ENCODE peak calls at places on chromosomes 7 and 10, in nine cellular contexts. One of them, this sample, is unnamed.

GRCh38 chr10:4352566-4352961 is 473.4 kb upstream of the AKR1E2 start:
- DNase-seq in ovary: peak
- DNase-seq in IMR-90: no peak
- DNase-seq in cardiac muscle cell: peak
- DNase-seq in lower lobe of right lung: no peak
- DNase-seq in cardiac fibroblast: peak
- DNase-seq in H9: no peak
- DNase-seq in sigmoid colon: peak
- DNase-seq in neural crest cell: no peak
- DNase-seq in this sample: no peak

GRCh38 chr7:132116369-132116768 is 459.9 kb downstream of the PLXNA4 start:
- DNase-seq in lower lobe of right lung: no peak
- DNase-seq in cardiac fibroblast: no peak
- DNase-seq in neural crest cell: no peak
- DNase-seq in H9: no peak
- DNase-seq in sigmoid colon: no peak
- DNase-seq in cardiac muscle cell: no peak
- DNase-seq in IMR-90: peak
- DNase-seq in ovary: no peak
- DNase-seq in this sample: no peak

GRCh38 chr10:112239347-112239746 is 43.9 kb upstream of the TECTB start:
- DNase-seq in lower lobe of right lung: no peak
- DNase-seq in cardiac muscle cell: no peak
- DNase-seq in H9: no peak
- DNase-seq in IMR-90: no peak
- DNase-seq in neural crest cell: no peak
- DNase-seq in sigmoid colon: no peak
- DNase-seq in cardiac fibroblast: no peak
- DNase-seq in ovary: no peak
- DNase-seq in this sample: no peak

GRCh38 chr10:109987413-109987812 is 20.4 kb upstream of the ADD3 start:
- DNase-seq in IMR-90: peak
- DNase-seq in lower lobe of right lung: no peak
- DNase-seq in cardiac muscle cell: peak
- DNase-seq in H9: no peak
- DNase-seq in ovary: no peak
- DNase-seq in cardiac fibroblast: peak
- DNase-seq in neural crest cell: no peak
- DNase-seq in sigmoid colon: no peak
- DNase-seq in this sample: no peak

GRCh38 chr10:17178006-17178405 is 23.5 kb downstream of the TRDMT1 start:
- DNase-seq in lower lobe of right lung: no peak
- DNase-seq in ovary: no peak
- DNase-seq in cardiac muscle cell: no peak
- DNase-seq in H9: no peak
- DNase-seq in sigmoid colon: no peak
- DNase-seq in neural crest cell: no peak
- DNase-seq in IMR-90: no peak
- DNase-seq in cardiac fibroblast: no peak
- DNase-seq in this sample: no peak

GRCh38 chr7:135174941-135175340 is 4.4 kb upstream of the CYREN start:
- DNase-seq in sigmoid colon: no peak
- DNase-seq in neural crest cell: no peak
- DNase-seq in lower lobe of right lung: no peak
- DNase-seq in IMR-90: no peak
- DNase-seq in cardiac muscle cell: no peak
- DNase-seq in ovary: peak
- DNase-seq in cardiac fibroblast: no peak
- DNase-seq in H9: no peak
- DNase-seq in this sample: no peak

GRCh38 chr10:118041316-118041715 is 5.4 kb downstream of the RAB11FIP2 start:
- DNase-seq in IMR-90: peak
- DNase-seq in H9: no peak
- DNase-seq in cardiac fibroblast: peak
- DNase-seq in ovary: no peak
- DNase-seq in neural crest cell: no peak
- DNase-seq in cardiac muscle cell: peak
- DNase-seq in sigmoid colon: no peak
- DNase-seq in lower lobe of right lung: no peak
- DNase-seq in this sample: no peak

GRCh38 chr10:46216003-46216634 is 70.7 kb upstream of the ANTXRL start:
- DNase-seq in IMR-90: no peak
- DNase-seq in sigmoid colon: no peak
- DNase-seq in ovary: no peak
- DNase-seq in cardiac fibroblast: no peak
- DNase-seq in H9: no peak
- DNase-seq in neural crest cell: no peak
- DNase-seq in lower lobe of right lung: no peak
- DNase-seq in cardiac muscle cell: no peak
- DNase-seq in this sample: no peak

GRCh38 chr7:141145630-141145982 is 71.7 kb downstream of the TMEM178B start:
- DNase-seq in neural crest cell: no peak
- DNase-seq in H9: no peak
- DNase-seq in ovary: no peak
- DNase-seq in IMR-90: no peak
- DNase-seq in sigmoid colon: no peak
- DNase-seq in lower lobe of right lung: no peak
- DNase-seq in cardiac fibroblast: no peak
- DNase-seq in cardiac muscle cell: no peak
- DNase-seq in this sample: no peak

GRCh38 chr10:3173173-3173878 is 744 bp upstream of the PITRM1 start:
- DNase-seq in cardiac muscle cell: no peak
- DNase-seq in lower lobe of right lung: peak
- DNase-seq in cardiac fibroblast: no peak
- DNase-seq in IMR-90: no peak
- DNase-seq in H9: peak
- DNase-seq in neural crest cell: no peak
- DNase-seq in ovary: no peak
- DNase-seq in sigmoid colon: no peak
- DNase-seq in this sample: no peak

GRCh38 chr10:101018118-101018599 is 12.8 kb downstream of the PDZD7 start:
- DNase-seq in lower lobe of right lung: no peak
- DNase-seq in IMR-90: no peak
- DNase-seq in sigmoid colon: no peak
- DNase-seq in H9: peak
- DNase-seq in cardiac fibroblast: no peak
- DNase-seq in cardiac muscle cell: no peak
- DNase-seq in ovary: no peak
- DNase-seq in neural crest cell: no peak
- DNase-seq in this sample: peak

GRCh38 chr10:6473430-6473829 is 106.6 kb downstream of the PRKCQ start:
- DNase-seq in IMR-90: no peak
- DNase-seq in cardiac fibroblast: no peak
- DNase-seq in cardiac muscle cell: no peak
- DNase-seq in ovary: no peak
- DNase-seq in lower lobe of right lung: no peak
- DNase-seq in sigmoid colon: no peak
- DNase-seq in H9: no peak
- DNase-seq in neural crest cell: no peak
- DNase-seq in this sample: no peak

GRCh38 chr7:1811850-1812692 is 142.0 kb downstream of the ELFN1 start:
- DNase-seq in H9: no peak
- DNase-seq in lower lobe of right lung: no peak
- DNase-seq in cardiac fibroblast: no peak
- DNase-seq in sigmoid colon: peak
- DNase-seq in ovary: no peak
- DNase-seq in neural crest cell: no peak
- DNase-seq in cardiac muscle cell: no peak
- DNase-seq in IMR-90: no peak
- DNase-seq in this sample: no peak
- TF ChIP-seq CTCF in H9: peak
- TF ChIP-seq CTCF in lower lobe of right lung: peak
- TF ChIP-seq CTCF in cardiac fibroblast: no peak
- TF ChIP-seq CTCF in sigmoid colon: no peak
- TF ChIP-seq CTCF in ovary: no peak
- TF ChIP-seq CTCF in neural crest cell: peak
- TF ChIP-seq CTCF in cardiac muscle cell: no peak
- TF ChIP-seq CTCF in IMR-90: peak
- TF ChIP-seq CTCF in this sample: no peak

GRCh38 chr7:117667456-117667855 is 187.6 kb downstream of the CFTR start:
- DNase-seq in sigmoid colon: no peak
- DNase-seq in H9: no peak
- DNase-seq in cardiac muscle cell: peak
- DNase-seq in ovary: no peak
- DNase-seq in cardiac fibroblast: peak
- DNase-seq in neural crest cell: no peak
- DNase-seq in IMR-90: peak
- DNase-seq in lower lobe of right lung: no peak
- DNase-seq in this sample: no peak

GRCh38 chr7:117673367-117673766 is 193.5 kb downstream of the CFTR start:
- DNase-seq in ovary: no peak
- DNase-seq in sigmoid colon: no peak
- DNase-seq in cardiac muscle cell: peak
- DNase-seq in lower lobe of right lung: peak
- DNase-seq in IMR-90: no peak
- DNase-seq in neural crest cell: peak
- DNase-seq in cardiac fibroblast: peak
- DNase-seq in H9: peak
- DNase-seq in this sample: peak

GRCh38 chr7:117672433-117672832 is 192.6 kb downstream of the CFTR start:
- DNase-seq in sigmoid colon: no peak
- DNase-seq in neural crest cell: no peak
- DNase-seq in IMR-90: no peak
- DNase-seq in ovary: no peak
- DNase-seq in cardiac muscle cell: no peak
- DNase-seq in cardiac fibroblast: no peak
- DNase-seq in lower lobe of right lung: no peak
- DNase-seq in H9: no peak
- DNase-seq in this sample: no peak

GRCh38 chr7:117666689-117667088 is 186.9 kb downstream of the CFTR start:
- DNase-seq in cardiac fibroblast: no peak
- DNase-seq in H9: no peak
- DNase-seq in neural crest cell: no peak
- DNase-seq in cardiac muscle cell: no peak
- DNase-seq in lower lobe of right lung: no peak
- DNase-seq in sigmoid colon: no peak
- DNase-seq in IMR-90: no peak
- DNase-seq in ovary: no peak
- DNase-seq in this sample: no peak

DNA sequence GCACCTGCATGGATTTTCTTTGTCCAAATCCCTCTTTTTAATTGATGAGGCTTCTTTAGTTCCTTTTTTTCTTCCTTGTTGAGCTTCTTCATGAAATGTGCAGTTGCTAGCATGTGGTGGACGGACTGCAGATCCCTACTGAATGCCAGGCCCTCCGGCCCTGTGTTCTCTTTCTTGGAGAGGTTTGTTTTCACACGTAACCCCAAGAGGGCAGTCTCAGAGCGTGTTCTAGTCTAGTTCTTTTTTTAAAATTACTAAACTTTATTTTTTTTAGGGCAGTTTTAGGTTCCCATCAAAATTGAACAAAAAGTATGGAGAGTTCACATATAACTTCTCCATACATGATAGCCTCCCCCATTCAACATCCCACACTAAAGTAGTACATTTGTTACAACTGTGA is 190.0 kb downstream of the CFTR start:
- DNase-seq in neural crest cell: no peak
- DNase-seq in cardiac muscle cell: no peak
- DNase-seq in sigmoid colon: no peak
- DNase-seq in H9: no peak
- DNase-seq in IMR-90: no peak
- DNase-seq in ovary: no peak
- DNase-seq in lower lobe of right lung: no peak
- DNase-seq in cardiac fibroblast: no peak
- DNase-seq in this sample: no peak
- TF ChIP-seq CTCF in neural crest cell: no peak
- TF ChIP-seq CTCF in cardiac muscle cell: no peak
- TF ChIP-seq CTCF in sigmoid colon: no peak
- TF ChIP-seq CTCF in H9: peak
- TF ChIP-seq CTCF in IMR-90: no peak
- TF ChIP-seq CTCF in ovary: no peak
- TF ChIP-seq CTCF in lower lobe of right lung: no peak
- TF ChIP-seq CTCF in cardiac fibroblast: no peak
- TF ChIP-seq CTCF in this sample: no peak

GRCh38 chr10:22560391-22561239 is 153.8 kb downstream of the PIP4K2A start:
- DNase-seq in IMR-90: no peak
- DNase-seq in sigmoid colon: no peak
- DNase-seq in cardiac muscle cell: no peak
- DNase-seq in neural crest cell: no peak
- DNase-seq in ovary: no peak
- DNase-seq in lower lobe of right lung: no peak
- DNase-seq in H9: no peak
- DNase-seq in cardiac fibroblast: no peak
- DNase-seq in this sample: peak
- TF ChIP-seq CTCF in IMR-90: no peak
- TF ChIP-seq CTCF in sigmoid colon: no peak
- TF ChIP-seq CTCF in cardiac muscle cell: no peak
- TF ChIP-seq CTCF in neural crest cell: no peak
- TF ChIP-seq CTCF in ovary: no peak
- TF ChIP-seq CTCF in lower lobe of right lung: no peak
- TF ChIP-seq CTCF in H9: no peak
- TF ChIP-seq CTCF in cardiac fibroblast: no peak
- TF ChIP-seq CTCF in this sample: no peak

DNA sequence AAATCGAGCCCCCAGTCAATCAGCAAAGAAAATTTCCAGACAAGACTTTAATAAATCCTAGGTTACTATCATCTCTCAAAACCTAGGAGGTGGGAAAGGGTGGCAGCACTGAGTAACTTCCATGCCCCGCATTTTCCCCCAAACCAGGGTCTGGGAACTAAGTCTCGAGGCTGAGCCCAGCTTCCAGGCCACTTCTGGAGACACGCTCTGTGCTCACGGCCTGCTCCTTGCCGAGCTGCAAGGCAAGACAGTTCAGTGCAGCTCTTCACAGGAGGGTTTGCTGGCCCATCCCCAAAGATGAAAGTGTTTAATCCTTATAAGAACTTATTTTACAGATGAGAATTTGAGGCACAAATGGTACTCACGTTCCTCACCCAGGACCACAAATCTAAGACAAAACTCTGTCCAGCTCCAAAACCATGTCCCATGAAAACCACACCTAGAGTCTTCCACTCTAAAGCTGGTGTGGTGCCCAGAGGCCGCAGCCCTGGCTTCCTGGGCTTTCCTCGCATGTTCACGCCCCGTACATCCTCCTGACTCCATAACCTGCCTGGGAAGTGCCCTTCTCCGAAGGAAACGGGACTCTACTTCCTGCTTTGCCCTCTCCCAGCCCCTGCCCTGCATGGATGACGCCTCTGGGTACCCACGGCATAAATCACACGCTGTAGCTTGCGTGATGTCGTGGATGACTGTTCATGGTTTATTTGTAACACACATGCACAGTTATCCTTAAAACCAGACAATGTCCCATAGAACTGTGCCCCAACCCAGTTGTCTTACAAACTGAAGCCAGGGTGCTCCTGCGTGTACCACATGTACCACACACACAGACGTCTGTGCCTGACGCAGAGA is 201.2 kb downstream of the DIP2C start:
- DNase-seq in sigmoid colon: no peak
- DNase-seq in ovary: no peak
- DNase-seq in H9: no peak
- DNase-seq in cardiac muscle cell: no peak
- DNase-seq in neural crest cell: no peak
- DNase-seq in IMR-90: no peak
- DNase-seq in lower lobe of right lung: no peak
- DNase-seq in cardiac fibroblast: no peak
- DNase-seq in this sample: peak
- TF ChIP-seq CTCF in sigmoid colon: no peak
- TF ChIP-seq CTCF in ovary: no peak
- TF ChIP-seq CTCF in H9: peak
- TF ChIP-seq CTCF in cardiac muscle cell: no peak
- TF ChIP-seq CTCF in neural crest cell: no peak
- TF ChIP-seq CTCF in IMR-90: no peak
- TF ChIP-seq CTCF in lower lobe of right lung: no peak
- TF ChIP-seq CTCF in cardiac fibroblast: no peak
- TF ChIP-seq CTCF in this sample: no peak

This sample was measured in glutamatergic neuron.